ENCODE peak calls at places on chromosomes 12 and 14, in nine cellular contexts. One of them, this sample, is unnamed.
A peak's percentile ranks its signal among the peaks of the same experiment; 100 is the strongest.

GRCh38 chr12:131408484-131408883 is 302.4 kb upstream of the SFSWAP start:
- DNase-seq in tibial nerve: no peak
- DNase-seq in Peyer's patch: no peak
- DNase-seq in endothelial cell: no peak
- DNase-seq in RWPE1: no peak
- DNase-seq in A549: no peak
- DNase-seq in AG10803: no peak
- DNase-seq in CD8-positive, alpha-beta T cell: no peak
- DNase-seq in epithelial cell of proximal tubule: no peak
- DNase-seq in this sample: no peak

GRCh38 chr14:58560208-58560607 is 77.6 kb upstream of the DACT1 start:
- DNase-seq in tibial nerve: no peak
- DNase-seq in Peyer's patch: no peak
- DNase-seq in endothelial cell: no peak
- DNase-seq in RWPE1: no peak
- DNase-seq in A549: no peak
- DNase-seq in AG10803: peak; percentile 56
- DNase-seq in CD8-positive, alpha-beta T cell: no peak
- DNase-seq in epithelial cell of proximal tubule: no peak
- DNase-seq in this sample: no peak

GRCh38 chr12:111488271-111488670 is 82.5 kb downstream of the SH2B3 start:
- DNase-seq in tibial nerve: no peak
- DNase-seq in Peyer's patch: no peak
- DNase-seq in endothelial cell: no peak
- DNase-seq in RWPE1: no peak
- DNase-seq in A549: no peak
- DNase-seq in AG10803: no peak
- DNase-seq in CD8-positive, alpha-beta T cell: no peak
- DNase-seq in epithelial cell of proximal tubule: peak; percentile 7
- DNase-seq in this sample: no peak

GRCh38 chr14:78153069-78153351 is 17.2 kb upstream of the NRXN3 start:
- DNase-seq in tibial nerve: no peak
- DNase-seq in Peyer's patch: no peak
- DNase-seq in endothelial cell: no peak
- DNase-seq in RWPE1: peak; percentile 12
- DNase-seq in A549: no peak
- DNase-seq in AG10803: no peak
- DNase-seq in CD8-positive, alpha-beta T cell: no peak
- DNase-seq in epithelial cell of proximal tubule: no peak
- DNase-seq in this sample: no peak

GRCh38 chr12:6234214-6234613 is 34.0 kb downstream of the CD9 start:
- DNase-seq in tibial nerve: no peak
- DNase-seq in Peyer's patch: no peak
- DNase-seq in endothelial cell: no peak
- DNase-seq in RWPE1: no peak
- DNase-seq in A549: no peak
- DNase-seq in AG10803: peak; percentile 87
- DNase-seq in CD8-positive, alpha-beta T cell: no peak
- DNase-seq in epithelial cell of proximal tubule: no peak
- DNase-seq in this sample: no peak

GRCh38 chr12:123363743-123364531 is 710 bp downstream of the SBNO1 start:
- DNase-seq in tibial nerve: no peak
- DNase-seq in Peyer's patch: peak; percentile 60
- DNase-seq in endothelial cell: peak; percentile 22
- DNase-seq in RWPE1: peak; percentile 40
- DNase-seq in A549: peak; percentile 65
- DNase-seq in AG10803: no peak
- DNase-seq in CD8-positive, alpha-beta T cell: peak; percentile 29
- DNase-seq in epithelial cell of proximal tubule: no peak
- DNase-seq in this sample: no peak

GRCh38 chr14:92944976-92945375 is 22.0 kb downstream of the CHGA start:
- DNase-seq in tibial nerve: no peak
- DNase-seq in Peyer's patch: no peak
- DNase-seq in endothelial cell: no peak
- DNase-seq in RWPE1: no peak
- DNase-seq in A549: no peak
- DNase-seq in AG10803: no peak
- DNase-seq in CD8-positive, alpha-beta T cell: no peak
- DNase-seq in epithelial cell of proximal tubule: no peak
- DNase-seq in this sample: no peak

GRCh38 chr12:41801261-41801660 is 343.4 kb downstream of the GXYLT1 start:
- DNase-seq in tibial nerve: no peak
- DNase-seq in Peyer's patch: no peak
- DNase-seq in endothelial cell: no peak
- DNase-seq in RWPE1: no peak
- DNase-seq in A549: no peak
- DNase-seq in AG10803: no peak
- DNase-seq in CD8-positive, alpha-beta T cell: no peak
- DNase-seq in epithelial cell of proximal tubule: no peak
- DNase-seq in this sample: no peak

GRCh38 chr14:69055125-69055524 is 76.0 kb upstream of the ACTN1 start:
- DNase-seq in tibial nerve: no peak
- DNase-seq in Peyer's patch: no peak
- DNase-seq in endothelial cell: no peak
- DNase-seq in RWPE1: peak; percentile 53
- DNase-seq in A549: no peak
- DNase-seq in AG10803: no peak
- DNase-seq in CD8-positive, alpha-beta T cell: no peak
- DNase-seq in epithelial cell of proximal tubule: no peak
- DNase-seq in this sample: peak; percentile 62

GRCh38 chr14:51852541-51852940 is 7.9 kb upstream of the GNG2 start:
- DNase-seq in tibial nerve: no peak
- DNase-seq in Peyer's patch: no peak
- DNase-seq in endothelial cell: no peak
- DNase-seq in RWPE1: no peak
- DNase-seq in A549: no peak
- DNase-seq in AG10803: peak; percentile 63
- DNase-seq in CD8-positive, alpha-beta T cell: no peak
- DNase-seq in epithelial cell of proximal tubule: no peak
- DNase-seq in this sample: no peak

GRCh38 chr12:5966486-5967095 is 21.5 kb upstream of the ANO2 start:
- DNase-seq in tibial nerve: no peak
- DNase-seq in Peyer's patch: no peak
- DNase-seq in endothelial cell: no peak
- DNase-seq in RWPE1: no peak
- DNase-seq in A549: no peak
- DNase-seq in AG10803: no peak
- DNase-seq in CD8-positive, alpha-beta T cell: no peak
- DNase-seq in epithelial cell of proximal tubule: no peak
- DNase-seq in this sample: no peak

GRCh38 chr14:30521899-30522736 is 36.8 kb upstream of the G2E3 start:
- DNase-seq in tibial nerve: no peak
- DNase-seq in Peyer's patch: no peak
- DNase-seq in endothelial cell: no peak
- DNase-seq in RWPE1: peak; percentile 21
- DNase-seq in A549: peak; percentile 8
- DNase-seq in AG10803: peak; percentile 47
- DNase-seq in CD8-positive, alpha-beta T cell: no peak
- DNase-seq in epithelial cell of proximal tubule: peak; percentile 10
- DNase-seq in this sample: peak; percentile 22

GRCh38 chr12:108129017-108129812 is at the start of gene WSCD2:
- DNase-seq in tibial nerve: peak; percentile 21
- DNase-seq in Peyer's patch: no peak
- DNase-seq in endothelial cell: peak; percentile 74
- DNase-seq in RWPE1: peak; percentile 5
- DNase-seq in A549: no peak
- DNase-seq in AG10803: peak; percentile 20
- DNase-seq in CD8-positive, alpha-beta T cell: no peak
- DNase-seq in epithelial cell of proximal tubule: no peak
- DNase-seq in this sample: no peak
- TF ChIP-seq CTCF in tibial nerve: no peak
- TF ChIP-seq CTCF in Peyer's patch: no peak
- TF ChIP-seq CTCF in endothelial cell: no peak
- TF ChIP-seq CTCF in RWPE1: no peak
- TF ChIP-seq CTCF in A549: peak; percentile 10
- TF ChIP-seq CTCF in AG10803: no peak
- TF ChIP-seq CTCF in CD8-positive, alpha-beta T cell: no peak
- TF ChIP-seq CTCF in epithelial cell of proximal tubule: no peak
- TF ChIP-seq CTCF in this sample: no peak

DNA sequence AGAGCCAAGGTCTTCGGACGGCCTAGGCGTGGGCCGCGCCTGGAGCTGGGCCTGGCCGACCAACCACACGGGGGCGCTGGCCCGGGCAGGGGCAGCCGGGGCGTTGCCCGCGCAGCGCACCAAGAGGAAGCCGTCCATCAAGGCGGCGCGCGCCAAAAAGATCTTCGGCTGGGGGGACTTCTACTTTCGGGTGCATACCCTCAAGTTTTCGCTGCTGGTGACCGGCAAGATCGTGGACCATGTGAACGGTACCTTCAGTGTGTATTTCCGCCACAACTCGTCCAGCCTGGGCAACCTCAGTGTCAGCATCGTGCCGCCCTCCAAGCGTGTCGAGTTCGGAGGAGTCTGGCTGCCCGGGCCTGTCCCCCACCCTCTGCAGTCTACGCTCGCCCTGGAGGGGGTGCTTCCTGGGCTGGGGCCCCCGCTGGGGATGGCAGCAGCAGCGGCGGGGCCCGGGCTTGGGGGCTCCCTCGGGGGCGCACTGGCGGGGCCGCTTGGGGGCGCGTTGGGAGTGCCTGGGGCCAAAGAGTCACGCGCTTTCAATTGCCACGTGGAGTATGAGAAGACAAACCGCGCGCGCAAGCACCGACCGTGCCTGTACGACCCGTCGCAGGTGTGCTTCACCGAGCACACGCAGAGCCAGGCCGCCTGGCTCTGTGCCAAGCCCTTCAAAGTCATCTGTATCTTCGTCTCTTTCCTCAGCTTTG is 4.4 kb upstream of the SHMT2 start:
- DNase-seq in tibial nerve: no peak
- DNase-seq in Peyer's patch: peak; percentile 79
- DNase-seq in endothelial cell: peak; percentile 80
- DNase-seq in RWPE1: no peak
- DNase-seq in A549: no peak
- DNase-seq in AG10803: no peak
- DNase-seq in CD8-positive, alpha-beta T cell: peak; percentile 62
- DNase-seq in epithelial cell of proximal tubule: no peak
- DNase-seq in this sample: no peak
- TF ChIP-seq CTCF in tibial nerve: peak; percentile 37
- TF ChIP-seq CTCF in Peyer's patch: peak; percentile 71
- TF ChIP-seq CTCF in endothelial cell: peak; percentile 87
- TF ChIP-seq CTCF in RWPE1: no peak
- TF ChIP-seq CTCF in A549: no peak
- TF ChIP-seq CTCF in AG10803: peak; percentile 21
- TF ChIP-seq CTCF in CD8-positive, alpha-beta T cell: peak; percentile 61
- TF ChIP-seq CTCF in epithelial cell of proximal tubule: peak; percentile 63
- TF ChIP-seq CTCF in this sample: peak; percentile 68

GRCh38 chr14:34775922-34776321 is 61.5 kb upstream of the CFL2 start:
- DNase-seq in tibial nerve: no peak
- DNase-seq in Peyer's patch: no peak
- DNase-seq in endothelial cell: no peak
- DNase-seq in RWPE1: no peak
- DNase-seq in A549: no peak
- DNase-seq in AG10803: no peak
- DNase-seq in CD8-positive, alpha-beta T cell: no peak
- DNase-seq in epithelial cell of proximal tubule: no peak
- DNase-seq in this sample: no peak

GRCh38 chr14:34781242-34781641 is 66.8 kb upstream of the CFL2 start:
- DNase-seq in tibial nerve: no peak
- DNase-seq in Peyer's patch: no peak
- DNase-seq in endothelial cell: peak; percentile 7
- DNase-seq in RWPE1: peak; percentile 47
- DNase-seq in A549: no peak
- DNase-seq in AG10803: peak; percentile 85
- DNase-seq in CD8-positive, alpha-beta T cell: no peak
- DNase-seq in epithelial cell of proximal tubule: peak; percentile 25
- DNase-seq in this sample: peak; percentile 93

GRCh38 chr14:34778744-34779143 is 64.4 kb upstream of the CFL2 start:
- DNase-seq in tibial nerve: no peak
- DNase-seq in Peyer's patch: no peak
- DNase-seq in endothelial cell: no peak
- DNase-seq in RWPE1: no peak
- DNase-seq in A549: no peak
- DNase-seq in AG10803: no peak
- DNase-seq in CD8-positive, alpha-beta T cell: no peak
- DNase-seq in epithelial cell of proximal tubule: no peak
- DNase-seq in this sample: no peak

GRCh38 chr14:34782031-34782430 is 67.6 kb upstream of the CFL2 start:
- DNase-seq in tibial nerve: no peak
- DNase-seq in Peyer's patch: no peak
- DNase-seq in endothelial cell: no peak
- DNase-seq in RWPE1: no peak
- DNase-seq in A549: no peak
- DNase-seq in AG10803: no peak
- DNase-seq in CD8-positive, alpha-beta T cell: no peak
- DNase-seq in epithelial cell of proximal tubule: no peak
- DNase-seq in this sample: no peak

GRCh38 chr14:34780646-34781045 is 66.3 kb upstream of the CFL2 start:
- DNase-seq in tibial nerve: no peak
- DNase-seq in Peyer's patch: no peak
- DNase-seq in endothelial cell: no peak
- DNase-seq in RWPE1: no peak
- DNase-seq in A549: no peak
- DNase-seq in AG10803: no peak
- DNase-seq in CD8-positive, alpha-beta T cell: no peak
- DNase-seq in epithelial cell of proximal tubule: no peak
- DNase-seq in this sample: no peak
- TF ChIP-seq CTCF in tibial nerve: no peak
- TF ChIP-seq CTCF in Peyer's patch: no peak
- TF ChIP-seq CTCF in endothelial cell: no peak
- TF ChIP-seq CTCF in RWPE1: no peak
- TF ChIP-seq CTCF in A549: no peak
- TF ChIP-seq CTCF in AG10803: no peak
- TF ChIP-seq CTCF in CD8-positive, alpha-beta T cell: no peak
- TF ChIP-seq CTCF in epithelial cell of proximal tubule: no peak
- TF ChIP-seq CTCF in this sample: no peak

GRCh38 chr12:68788554-68789143 is 19.3 kb upstream of the MDM2 start:
- DNase-seq in tibial nerve: no peak
- DNase-seq in Peyer's patch: no peak
- DNase-seq in endothelial cell: no peak
- DNase-seq in RWPE1: no peak
- DNase-seq in A549: no peak
- DNase-seq in AG10803: no peak
- DNase-seq in CD8-positive, alpha-beta T cell: no peak
- DNase-seq in epithelial cell of proximal tubule: no peak
- DNase-seq in this sample: no peak

GRCh38 chr12:68785358-68785757 is 22.6 kb upstream of the MDM2 start:
- DNase-seq in tibial nerve: no peak
- DNase-seq in Peyer's patch: no peak
- DNase-seq in endothelial cell: no peak
- DNase-seq in RWPE1: peak; percentile 34
- DNase-seq in A549: no peak
- DNase-seq in AG10803: no peak
- DNase-seq in CD8-positive, alpha-beta T cell: no peak
- DNase-seq in epithelial cell of proximal tubule: no peak
- DNase-seq in this sample: peak; percentile 17

GRCh38 chr12:68789144-68789878 is 18.7 kb upstream of the MDM2 start:
- DNase-seq in tibial nerve: no peak
- DNase-seq in Peyer's patch: no peak
- DNase-seq in endothelial cell: no peak
- DNase-seq in RWPE1: no peak
- DNase-seq in A549: no peak
- DNase-seq in AG10803: no peak
- DNase-seq in CD8-positive, alpha-beta T cell: no peak
- DNase-seq in epithelial cell of proximal tubule: no peak
- DNase-seq in this sample: no peak

GRCh38 chr12:68785823-68786222 is 22.2 kb upstream of the MDM2 start:
- DNase-seq in tibial nerve: no peak
- DNase-seq in Peyer's patch: no peak
- DNase-seq in endothelial cell: no peak
- DNase-seq in RWPE1: no peak
- DNase-seq in A549: no peak
- DNase-seq in AG10803: no peak
- DNase-seq in CD8-positive, alpha-beta T cell: no peak
- DNase-seq in epithelial cell of proximal tubule: no peak
- DNase-seq in this sample: no peak

GRCh38 chr12:68786929-68787328 is 21.0 kb upstream of the MDM2 start:
- DNase-seq in tibial nerve: no peak
- DNase-seq in Peyer's patch: no peak
- DNase-seq in endothelial cell: no peak
- DNase-seq in RWPE1: no peak
- DNase-seq in A549: no peak
- DNase-seq in AG10803: no peak
- DNase-seq in CD8-positive, alpha-beta T cell: no peak
- DNase-seq in epithelial cell of proximal tubule: no peak
- DNase-seq in this sample: no peak
- TF ChIP-seq CTCF in tibial nerve: no peak
- TF ChIP-seq CTCF in Peyer's patch: no peak
- TF ChIP-seq CTCF in endothelial cell: no peak
- TF ChIP-seq CTCF in RWPE1: no peak
- TF ChIP-seq CTCF in A549: no peak
- TF ChIP-seq CTCF in AG10803: no peak
- TF ChIP-seq CTCF in CD8-positive, alpha-beta T cell: no peak
- TF ChIP-seq CTCF in epithelial cell of proximal tubule: no peak
- TF ChIP-seq CTCF in this sample: peak; percentile 30